ENCODE peak calls at places on chromosomes 11 and 22, in eight cellular contexts. M is foreskin keratinocyte; K is activated CD8-positive, alpha-beta memory T cell treated with anti-CD3 and anti-CD28 coated beads, Interleukin-2, amount 10 ng/mL, durations not matched to agents 7 days and 5 days; R is left cardiac atrium; J is central memory CD8-positive, alpha-beta T cell; A is Right ventricle myocardium superior; T is T-helper 17 cell; N is right cardiac atrium. X is an unnamed sample.

GRCh38 chr22:46414704-46415103 is 79.2 kb downstream of the TRMU start:
- ATAC-seq in T (no peak), J (no peak), R (no peak), A (no peak), K (no peak), N (no peak), M (no peak), X (no peak)

GRCh38 chr22:35887296-35887875 is 141.2 kb downstream of the RBFOX2 start:
- ATAC-seq in R (no peak), A (no peak), M (no peak), J (no peak), N (no peak), K (no peak), T (no peak), X (no peak)

GRCh38 chr22:36775589-36775965 is 342 bp downstream of the IFT27 start:
- ATAC-seq in T (no peak), A (peak), K (peak), J (peak), R (peak), N (peak), M (no peak), X (peak)

GRCh38 chr22:50738649-50739227 is 734 bp downstream of the ACR start:
- ATAC-seq in A (no peak), N (no peak), M (no peak), K (no peak), J (no peak), T (no peak), R (no peak), X (no peak)

GRCh38 chr11:126284829-126285228 is 1.9 kb downstream of the TIRAP start:
- ATAC-seq in A (no peak), T (peak), M (peak), R (no peak), K (peak), J (peak), N (no peak), X (peak)

GRCh38 chr11:12088531-12088930 is 21.9 kb upstream of the MICAL2 start:
- ATAC-seq in K (no peak), A (no peak), M (no peak), N (no peak), R (no peak), T (no peak), J (no peak), X (no peak)

GRCh38 chr11:72924568-72925190 is 110.5 kb downstream of the ATG16L2 start:
- ATAC-seq in A (peak), R (peak), K (no peak), J (no peak), T (peak), N (peak), M (no peak), X (peak)

GRCh38 chr22:46911341-46911740 is 148.9 kb downstream of the TBC1D22A start:
- ATAC-seq in M (no peak), K (no peak), R (no peak), T (no peak), A (no peak), N (no peak), J (no peak), X (no peak)

GRCh38 chr11:18804621-18805020 is 13.0 kb upstream of the PTPN5 start:
- ATAC-seq in T (no peak), R (no peak), K (no peak), N (no peak), M (peak), A (no peak), J (no peak), X (no peak)

GRCh38 chr11:61023086-61024035 is 51.9 kb downstream of the CD6 start:
- ATAC-seq in M (no peak), N (no peak), K (peak), A (no peak), R (no peak), T (peak), J (peak), X (no peak)

GRCh38 chr11:76642341-76642740 is 28.2 kb downstream of the LRRC32 start:
- ATAC-seq in T (peak), J (no peak), R (no peak), K (no peak), M (no peak), N (no peak), A (no peak), X (no peak)

GRCh38 chr11:57071829-57072228 is 83.1 kb downstream of the OR5AK2 start:
- ATAC-seq in M (peak), J (no peak), A (peak), K (no peak), N (peak), T (no peak), R (peak), X (peak)

GRCh38 chr11:74417860-74418508 is 19.8 kb upstream of the PGM2L1 start:
- ATAC-seq in R (peak), A (peak), K (no peak), N (peak), J (no peak), M (peak), T (peak), X (peak)

GRCh38 chr11:114398303-114398920 is 1.9 kb downstream of the C11orf71 start:
- ATAC-seq in T (no peak), R (no peak), M (no peak), A (no peak), N (no peak), J (no peak), K (no peak), X (no peak)

GRCh38 chr11:18720086-18720810 is 5.7 kb downstream of the IGSF22 start:
- ATAC-seq in T (no peak), R (no peak), A (no peak), M (peak), N (no peak), K (no peak), J (no peak), X (peak)

GRCh38 chr11:43969543-43969942 is 27.1 kb downstream of the C11orf96 start:
- ATAC-seq in K (no peak), N (peak), A (peak), R (peak), J (no peak), M (no peak), T (no peak), X (peak)

GRCh38 chr22:38513063-38513462 is 7.0 kb upstream of the DDX17 start:
- ATAC-seq in N (peak), K (peak), T (peak), J (peak), R (peak), A (peak), M (no peak), X (no peak)

GRCh38 chr22:37095113-37095512 is 14.4 kb downstream of the TMPRSS6 start:
- ATAC-seq in R (no peak), M (no peak), K (peak), J (no peak), A (no peak), N (no peak), T (no peak), X (no peak)

GRCh38 chr11:46264976-46265375 is 12.5 kb upstream of the CREB3L1 start:
- ATAC-seq in T (no peak), J (no peak), N (no peak), R (no peak), A (no peak), K (no peak), M (no peak), X (no peak)

GRCh38 chr11:93464938-93465337 is 78.3 kb downstream of the SMCO4 start:
- ATAC-seq in T (no peak), A (no peak), R (no peak), M (no peak), N (no peak), K (no peak), J (no peak), X (no peak)

GRCh38 chr11:85768473-85769146 is 42.3 kb downstream of the SYTL2 start:
- ATAC-seq in N (no peak), R (no peak), A (no peak), M (no peak), K (no peak), T (no peak), J (no peak), X (no peak)

GRCh38 chr11:56624661-56625110 is 10.0 kb upstream of the OR5M1 start:
- ATAC-seq in J (no peak), M (peak), K (no peak), N (peak), R (peak), T (no peak), A (no peak), X (peak)

GRCh38 chr11:68998390-68998911 is 14.6 kb downstream of the MRGPRF start:
- ATAC-seq in A (peak), R (no peak), J (no peak), K (no peak), T (no peak), M (no peak), N (no peak), X (peak)

GRCh38 chr22:50012201-50013181 is at the start of gene IL17REL:
- ATAC-seq in T (no peak), M (no peak), N (no peak), K (no peak), J (no peak), A (peak), R (no peak), X (peak)

GRCh38 chr11:46149826-46150225 is 28.6 kb upstream of the PHF21A start:
- ATAC-seq in J (no peak), A (no peak), K (peak), M (no peak), T (no peak), N (no peak), R (no peak), X (no peak)

GRCh38 chr22:23071163-23072034 is 1.1 kb downstream of the GNAZ start:
- ATAC-seq in N (no peak), M (no peak), R (no peak), J (no peak), T (no peak), A (no peak), K (no peak), X (no peak)

GRCh38 chr11:102306817-102307814 is 10.2 kb upstream of the BIRC3 start:
- ATAC-seq in A (no peak), K (peak), T (peak), N (no peak), M (no peak), J (peak), R (peak), X (no peak)

GRCh38 chr11:80241766-80242165 is 800.9 kb upstream of the TENM4 start:
- ATAC-seq in K (no peak), T (no peak), N (no peak), M (peak), A (no peak), J (no peak), R (peak), X (no peak)

GRCh38 chr22:47128216-47129215 is 366.1 kb downstream of the TBC1D22A start:
- ATAC-seq in T (no peak), R (no peak), N (no peak), J (no peak), M (no peak), A (no peak), K (no peak), X (no peak)

GRCh38 chr11:62169448-62169847 is 20.6 kb upstream of the SCGB1D1 start:
- ATAC-seq in M (no peak), N (peak), J (no peak), K (no peak), T (no peak), R (peak), A (peak), X (no peak)

GRCh38 chr11:17414317-17414737 is 25.9 kb upstream of the KCNJ11 start:
- ATAC-seq in K (peak), A (no peak), R (no peak), M (no peak), T (no peak), N (no peak), J (no peak), X (no peak)

GRCh38 chr22:22397292-22397870 is 111.2 kb downstream of the ZNF280B start:
- ATAC-seq in R (peak), T (no peak), A (peak), J (no peak), N (peak), K (no peak), M (peak), X (peak)

GRCh38 chr22:46012182-46012880 is 35.4 kb upstream of the WNT7B start:
- ATAC-seq in K (no peak), A (no peak), J (no peak), M (no peak), T (no peak), R (no peak), N (peak), X (no peak)

GRCh38 chr22:34845391-34845790 is 220.6 kb upstream of the ISX start:
- ATAC-seq in R (no peak), A (no peak), J (no peak), T (no peak), M (no peak), N (no peak), K (no peak), X (no peak)

GRCh38 chr11:74949748-74950127 is 672 bp downstream of the SPCS2 start:
- ATAC-seq in R (peak), N (no peak), K (no peak), M (no peak), A (peak), T (no peak), J (no peak), X (peak)

GRCh38 chr11:114447892-114448291 is 8.6 kb downstream of the REXO2 start:
- ATAC-seq in K (no peak), A (no peak), T (no peak), N (no peak), R (no peak), M (no peak), J (no peak), X (no peak)

GRCh38 chr11:103624708-103625623 is 411.5 kb upstream of the DDI1 start:
- ATAC-seq in A (peak), R (peak), M (peak), N (peak), K (no peak), T (no peak), J (no peak), X (peak)